ENCODE peak calls at places on chromosome 12, in eight cellular contexts. R, D, P, O, T, A, J and Z are unnamed samples.

GRCh38 chr12:93094988-93095737 is 166.1 kb upstream of the EEA1 start:
- DNase-seq in O (no peak), J (no peak), P (no peak), A (no peak), D (no peak), R (no peak), T (no peak), Z (no peak)

GRCh38 chr12:47798481-47798948 is 21.2 kb downstream of the HDAC7 start:
- DNase-seq in J (no peak), A (no peak), T (no peak), P (no peak), R (no peak), O (no peak), D (no peak), Z (no peak)

GRCh38 chr12:53518381-53518780 is 11.1 kb upstream of the NPFF start:
- DNase-seq in P (no peak), O (peak; percentile 41), D (no peak), T (no peak), R (peak; percentile 39), J (no peak), A (no peak), Z (peak; percentile 30)

GRCh38 chr12:69630191-69630590 is 19.5 kb upstream of the LRRC10 start:
- DNase-seq in O (no peak), R (no peak), J (no peak), D (no peak), P (no peak), A (no peak), T (no peak), Z (no peak)

GRCh38 chr12:110252716-110253115 is 28.3 kb upstream of the ATP2A2 start:
- DNase-seq in R (no peak), J (peak; percentile 92), A (peak; percentile 91), O (no peak), T (peak; percentile 36), P (no peak), D (no peak), Z (no peak)

GRCh38 chr12:86777335-86777734 is 521.1 kb upstream of the MGAT4C start:
- DNase-seq in J (no peak), D (no peak), A (no peak), O (no peak), R (no peak), P (no peak), T (no peak), Z (peak; percentile 71)

GRCh38 chr12:93804392-93805179 is 127.4 kb downstream of the CRADD start:
- DNase-seq in T (no peak), O (no peak), D (no peak), A (no peak), P (no peak), J (no peak), R (no peak), Z (peak; percentile 82)

GRCh38 chr12:77116277-77116676 is 50.9 kb upstream of the E2F7 start:
- DNase-seq in O (peak; percentile 81), R (no peak), A (no peak), P (no peak), J (no peak), D (no peak), T (no peak), Z (peak; percentile 65)

GRCh38 chr12:1115471-1116242 is 124.6 kb downstream of the ERC1 start:
- DNase-seq in P (no peak), R (no peak), D (peak; percentile 87), T (no peak), J (peak; percentile 71), A (no peak), O (peak; percentile 81), Z (peak; percentile 29)

GRCh38 chr12:126667340-126667739 is 1599.6 kb upstream of the TMEM132C start:
- DNase-seq in R (no peak), T (no peak), P (no peak), J (no peak), D (no peak), O (no peak), A (no peak), Z (peak; percentile 66)

GRCh38 chr12:54232790-54233189 is 44.0 kb upstream of the SMUG1 start:
- DNase-seq in J (no peak), A (no peak), T (no peak), R (peak; percentile 44), O (peak; percentile 66), D (no peak), P (no peak), Z (peak; percentile 61)

GRCh38 chr12:122865268-122866231 is 30.3 kb downstream of the HIP1R start:
- DNase-seq in A (peak; percentile 81), P (no peak), R (no peak), J (peak; percentile 39), T (peak; percentile 54), O (no peak), D (no peak), Z (no peak)
- TF ChIP-seq CTCF in A (peak; percentile 31), P (no peak), R (peak; percentile 27), J (peak; percentile 31), T (peak; percentile 30), O (peak; percentile 31), D (peak; percentile 59), Z (peak; percentile 47)

GRCh38 chr12:130778776-130779175 is 60.3 kb downstream of the STX2 start:
- DNase-seq in P (no peak), O (no peak), J (no peak), T (no peak), R (no peak), D (no peak), A (no peak), Z (no peak)

GRCh38 chr12:130776857-130777339 is 60.8 kb upstream of the RIMBP2 start:
- DNase-seq in T (no peak), D (no peak), P (no peak), A (no peak), R (no peak), O (no peak), J (no peak), Z (no peak)

GRCh38 chr12:130780325-130780724 is 58.7 kb downstream of the STX2 start:
- DNase-seq in A (no peak), O (no peak), J (no peak), T (no peak), P (no peak), R (no peak), D (no peak), Z (no peak)

GRCh38 chr12:130780880-130781575 is 58.0 kb downstream of the STX2 start:
- DNase-seq in D (no peak), T (no peak), P (no peak), R (no peak), J (no peak), O (no peak), A (no peak), Z (no peak)

GRCh38 chr12:130775953-130776856 is 60.1 kb upstream of the RIMBP2 start:
- DNase-seq in J (peak; percentile 84), P (no peak), D (peak; percentile 39), R (peak; percentile 65), T (peak; percentile 67), O (peak; percentile 88), A (peak; percentile 59), Z (peak; percentile 81)
- H3K4me3 ChIP-seq in J (no peak overlapping the region), P (peak overlapping the region; percentile 62), D (no peak overlapping the region), R (peak overlapping the region; percentile 8), T (peak overlapping the region; percentile 4), O (peak overlapping the region; percentile 15), A (no peak overlapping the region), Z (peak overlapping the region; percentile 19)

GRCh38 chr12:74108729-74109128 is 428.9 kb upstream of the ATXN7L3B start:
- DNase-seq in T (no peak), O (no peak), D (no peak), J (no peak), P (no peak), R (no peak), A (no peak), Z (no peak)

DNA sequence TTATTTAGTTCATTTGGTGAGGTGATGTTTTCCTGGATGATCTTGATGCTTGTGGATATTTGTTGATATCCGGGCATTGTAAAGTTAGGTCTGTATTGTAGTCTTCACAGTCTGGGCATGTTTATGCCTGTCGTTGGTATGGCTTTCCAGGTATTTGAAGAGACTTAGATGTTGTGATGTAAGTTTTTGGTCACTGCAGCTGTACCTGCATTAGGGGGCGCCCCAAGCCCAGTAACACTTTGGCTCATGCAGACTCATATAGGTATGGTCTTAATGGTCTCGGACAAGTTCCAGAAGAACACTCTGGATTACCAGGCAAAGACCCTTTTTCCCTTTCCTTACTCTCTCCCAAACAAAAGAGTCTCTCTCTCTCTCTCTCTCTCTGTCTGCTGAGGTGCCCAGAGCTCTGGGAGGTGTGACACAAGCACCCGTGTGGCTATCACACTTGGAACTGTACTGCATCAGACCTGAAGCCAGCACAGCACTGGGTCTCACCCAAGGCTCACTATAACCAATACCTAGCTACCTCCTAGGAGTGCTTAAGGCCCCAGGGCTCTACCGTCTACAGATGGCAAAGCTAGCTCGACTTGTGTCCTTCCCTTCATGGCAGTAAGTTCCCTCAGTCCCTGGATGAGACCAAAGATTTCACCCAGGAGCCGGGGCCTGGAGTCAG is 425.8 kb upstream of the ATXN7L3B start:
- DNase-seq in J (peak; percentile 57), T (peak; percentile 57), R (peak; percentile 51), D (no peak), P (no peak), O (no peak), A (no peak), Z (no peak)
- TF ChIP-seq CTCF in J (no peak), T (peak; percentile 63), R (peak; percentile 63), D (peak; percentile 47), P (no peak), O (no peak), A (no peak), Z (no peak)

GRCh38 chr12:113306382-113306781 is 28.5 kb downstream of the SLC8B1 start:
- DNase-seq in R (no peak), P (no peak), A (no peak), O (peak; percentile 46), J (no peak), T (no peak), D (no peak), Z (no peak)

GRCh38 chr12:113301811-113302210 is 33.1 kb downstream of the SLC8B1 start:
- DNase-seq in R (no peak), O (no peak), P (no peak), J (no peak), T (no peak), A (no peak), D (no peak), Z (no peak)

GRCh38 chr12:113305281-113305856 is 29.5 kb downstream of the SLC8B1 start:
- DNase-seq in T (no peak), J (no peak), P (no peak), D (no peak), R (no peak), O (no peak), A (no peak), Z (no peak)

GRCh38 chr12:113302466-113302865 is 32.4 kb downstream of the SLC8B1 start:
- DNase-seq in O (no peak), R (no peak), A (no peak), J (no peak), D (no peak), T (no peak), P (no peak), Z (no peak)

DNA sequence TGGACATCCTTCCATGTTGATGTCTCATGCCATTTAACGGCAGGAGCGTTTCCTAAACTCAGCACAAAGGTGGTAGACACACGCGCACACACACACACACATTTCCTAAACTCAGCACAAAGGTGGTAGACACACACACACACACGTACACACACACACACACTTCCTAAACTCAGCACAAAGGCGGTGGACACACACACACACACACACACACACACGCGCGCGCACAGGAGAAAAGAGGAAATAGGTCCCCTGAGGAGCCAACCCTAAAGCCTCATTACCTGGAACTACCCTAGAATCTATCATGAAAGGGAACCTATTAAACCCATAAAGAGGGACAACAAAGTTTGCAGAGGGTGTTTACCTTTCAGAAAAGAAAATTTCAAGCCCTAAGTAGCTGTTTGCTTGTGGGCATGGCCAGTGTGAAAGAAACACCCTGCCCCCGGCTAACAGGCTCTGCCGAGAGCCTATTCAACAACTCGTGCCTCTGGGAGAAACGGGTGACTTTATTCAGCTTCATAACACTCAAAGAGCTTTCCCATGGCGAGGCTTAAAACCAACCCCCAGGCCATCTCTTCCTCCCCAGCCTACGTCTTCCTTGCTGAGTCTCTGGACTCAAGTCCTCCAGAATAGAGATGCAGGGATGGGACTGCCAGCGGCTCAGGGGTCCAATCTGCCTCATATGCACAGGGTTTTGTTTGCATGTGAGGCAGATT is 31.8 kb downstream of the SLC8B1 start:
- DNase-seq in P (no peak), D (no peak), J (no peak), R (no peak), T (no peak), O (no peak), A (no peak), Z (no peak)
- H3K4me3 ChIP-seq in P (no peak overlapping the region), D (no peak overlapping the region), J (no peak overlapping the region), R (no peak overlapping the region), T (no peak overlapping the region), O (no peak overlapping the region), A (no peak overlapping the region), Z (no peak overlapping the region)